ENCODE peak calls at places on chromosomes 1 and 21, in nine cellular contexts. One of them, this sample, is unnamed.
A peak's percentile ranks its signal among the peaks of the same experiment; 100 is the strongest.

GRCh38 chr1:228141082-228141870 is 1.2 kb downstream of the GUK1 start:
- DNase-seq in IMR-90: peak; percentile 33
- DNase-seq in brain microvascular endothelial cell: no peak
- DNase-seq in suprapubic skin: no peak
- DNase-seq in head of caudate nucleus: peak; percentile 32
- DNase-seq in Caki2: no peak
- DNase-seq in ACHN: peak; percentile 80
- DNase-seq in NCI-H1436: no peak
- DNase-seq in HL-60: no peak
- DNase-seq in this sample: peak; percentile 75

GRCh38 chr21:31731112-31731801 is 661 bp downstream of the SCAF4 start:
- DNase-seq in IMR-90: no peak
- DNase-seq in brain microvascular endothelial cell: no peak
- DNase-seq in suprapubic skin: peak; percentile 85
- DNase-seq in head of caudate nucleus: peak; percentile 38
- DNase-seq in Caki2: no peak
- DNase-seq in ACHN: peak; percentile 39
- DNase-seq in NCI-H1436: peak; percentile 8
- DNase-seq in HL-60: peak; percentile 46
- DNase-seq in this sample: peak; percentile 74

GRCh38 chr1:53529555-53529954 is 70.4 kb downstream of the DMRTB1 start:
- DNase-seq in IMR-90: no peak
- DNase-seq in brain microvascular endothelial cell: no peak
- DNase-seq in suprapubic skin: no peak
- DNase-seq in head of caudate nucleus: no peak
- DNase-seq in Caki2: no peak
- DNase-seq in ACHN: no peak
- DNase-seq in NCI-H1436: no peak
- DNase-seq in HL-60: no peak
- DNase-seq in this sample: no peak

GRCh38 chr1:119429687-119430086 is 14.7 kb downstream of the HSD3B2 start:
- DNase-seq in IMR-90: no peak
- DNase-seq in brain microvascular endothelial cell: no peak
- DNase-seq in suprapubic skin: no peak
- DNase-seq in head of caudate nucleus: no peak
- DNase-seq in Caki2: no peak
- DNase-seq in ACHN: no peak
- DNase-seq in NCI-H1436: no peak
- DNase-seq in HL-60: no peak
- DNase-seq in this sample: no peak

GRCh38 chr1:4312024-4312423 is 342.4 kb upstream of the AJAP1 start:
- DNase-seq in IMR-90: no peak
- DNase-seq in brain microvascular endothelial cell: no peak
- DNase-seq in suprapubic skin: peak; percentile 6
- DNase-seq in head of caudate nucleus: no peak
- DNase-seq in Caki2: no peak
- DNase-seq in ACHN: no peak
- DNase-seq in NCI-H1436: no peak
- DNase-seq in HL-60: peak; percentile 49
- DNase-seq in this sample: no peak

GRCh38 chr1:31985430-31985829 is 28.2 kb upstream of the KHDRBS1 start:
- DNase-seq in IMR-90: peak; percentile 36
- DNase-seq in brain microvascular endothelial cell: no peak
- DNase-seq in suprapubic skin: no peak
- DNase-seq in head of caudate nucleus: no peak
- DNase-seq in Caki2: no peak
- DNase-seq in ACHN: no peak
- DNase-seq in NCI-H1436: no peak
- DNase-seq in HL-60: no peak
- DNase-seq in this sample: peak; percentile 5

GRCh38 chr1:213742992-213743391 is 244.8 kb upstream of the PROX1 start:
- DNase-seq in IMR-90: no peak
- DNase-seq in brain microvascular endothelial cell: no peak
- DNase-seq in suprapubic skin: no peak
- DNase-seq in head of caudate nucleus: no peak
- DNase-seq in Caki2: no peak
- DNase-seq in ACHN: no peak
- DNase-seq in NCI-H1436: no peak
- DNase-seq in HL-60: no peak
- DNase-seq in this sample: no peak

GRCh38 chr1:165837838-165838364 is 10.5 kb downstream of the UCK2 start:
- DNase-seq in IMR-90: peak; percentile 44
- DNase-seq in brain microvascular endothelial cell: no peak
- DNase-seq in suprapubic skin: no peak
- DNase-seq in head of caudate nucleus: no peak
- DNase-seq in Caki2: no peak
- DNase-seq in ACHN: no peak
- DNase-seq in NCI-H1436: no peak
- DNase-seq in HL-60: no peak
- DNase-seq in this sample: no peak

GRCh38 chr1:203381151-203381751 is 30.3 kb upstream of the FMOD start:
- DNase-seq in IMR-90: no peak
- DNase-seq in brain microvascular endothelial cell: no peak
- DNase-seq in suprapubic skin: no peak
- DNase-seq in head of caudate nucleus: no peak
- DNase-seq in Caki2: no peak
- DNase-seq in ACHN: no peak
- DNase-seq in NCI-H1436: no peak
- DNase-seq in HL-60: no peak
- DNase-seq in this sample: no peak

GRCh38 chr1:160124709-160125478 is 9.3 kb downstream of the ATP1A2 start:
- DNase-seq in IMR-90: peak; percentile 89
- DNase-seq in brain microvascular endothelial cell: peak; percentile 22
- DNase-seq in suprapubic skin: no peak
- DNase-seq in head of caudate nucleus: no peak
- DNase-seq in Caki2: peak; percentile 98
- DNase-seq in ACHN: peak; percentile 99
- DNase-seq in NCI-H1436: no peak
- DNase-seq in HL-60: no peak
- DNase-seq in this sample: peak; percentile 90

GRCh38 chr1:94550800-94551241 is 9.3 kb upstream of the F3 start:
- DNase-seq in IMR-90: no peak
- DNase-seq in brain microvascular endothelial cell: no peak
- DNase-seq in suprapubic skin: no peak
- DNase-seq in head of caudate nucleus: no peak
- DNase-seq in Caki2: no peak
- DNase-seq in ACHN: no peak
- DNase-seq in NCI-H1436: no peak
- DNase-seq in HL-60: no peak
- DNase-seq in this sample: no peak

GRCh38 chr1:93612510-93612909 is 69.1 kb downstream of the BCAR3 start:
- DNase-seq in IMR-90: no peak
- DNase-seq in brain microvascular endothelial cell: no peak
- DNase-seq in suprapubic skin: no peak
- DNase-seq in head of caudate nucleus: no peak
- DNase-seq in Caki2: no peak
- DNase-seq in ACHN: no peak
- DNase-seq in NCI-H1436: no peak
- DNase-seq in HL-60: no peak
- DNase-seq in this sample: no peak

GRCh38 chr1:84780000-84780716 is 89.9 kb upstream of the SSX2IP start:
- DNase-seq in IMR-90: peak; percentile 5
- DNase-seq in brain microvascular endothelial cell: no peak
- DNase-seq in suprapubic skin: no peak
- DNase-seq in head of caudate nucleus: no peak
- DNase-seq in Caki2: no peak
- DNase-seq in ACHN: no peak
- DNase-seq in NCI-H1436: no peak
- DNase-seq in HL-60: peak; percentile 91
- DNase-seq in this sample: peak; percentile 81

GRCh38 chr1:40818264-40818961 is 34.8 kb downstream of the KCNQ4 start:
- DNase-seq in IMR-90: no peak
- DNase-seq in brain microvascular endothelial cell: no peak
- DNase-seq in suprapubic skin: peak; percentile 84
- DNase-seq in head of caudate nucleus: no peak
- DNase-seq in Caki2: no peak
- DNase-seq in ACHN: no peak
- DNase-seq in NCI-H1436: no peak
- DNase-seq in HL-60: no peak
- DNase-seq in this sample: peak; percentile 59

GRCh38 chr21:31254131-31254530 is 89.9 kb downstream of the TIAM1 start:
- DNase-seq in IMR-90: no peak
- DNase-seq in brain microvascular endothelial cell: no peak
- DNase-seq in suprapubic skin: no peak
- DNase-seq in head of caudate nucleus: no peak
- DNase-seq in Caki2: no peak
- DNase-seq in ACHN: no peak
- DNase-seq in NCI-H1436: no peak
- DNase-seq in HL-60: no peak
- DNase-seq in this sample: no peak

GRCh38 chr1:19737413-19737812 is 62.3 kb downstream of the TMCO4 start:
- DNase-seq in IMR-90: no peak
- DNase-seq in brain microvascular endothelial cell: peak; percentile 32
- DNase-seq in suprapubic skin: no peak
- DNase-seq in head of caudate nucleus: peak; percentile 56
- DNase-seq in Caki2: peak; percentile 32
- DNase-seq in ACHN: peak; percentile 76
- DNase-seq in NCI-H1436: no peak
- DNase-seq in HL-60: no peak
- DNase-seq in this sample: peak; percentile 56

GRCh38 chr1:247291835-247292561 is 36.1 kb downstream of the VN1R5 start:
- DNase-seq in IMR-90: no peak
- DNase-seq in brain microvascular endothelial cell: no peak
- DNase-seq in suprapubic skin: peak; percentile 61
- DNase-seq in head of caudate nucleus: no peak
- DNase-seq in Caki2: no peak
- DNase-seq in ACHN: no peak
- DNase-seq in NCI-H1436: no peak
- DNase-seq in HL-60: no peak
- DNase-seq in this sample: no peak

GRCh38 chr1:17282836-17283235 is 25.2 kb upstream of the PADI4 start:
- DNase-seq in IMR-90: no peak
- DNase-seq in brain microvascular endothelial cell: no peak
- DNase-seq in suprapubic skin: no peak
- DNase-seq in head of caudate nucleus: no peak
- DNase-seq in Caki2: no peak
- DNase-seq in ACHN: no peak
- DNase-seq in NCI-H1436: no peak
- DNase-seq in HL-60: no peak
- DNase-seq in this sample: no peak

GRCh38 chr1:31019401-31019800 is 46.1 kb downstream of the PUM1 start:
- DNase-seq in IMR-90: no peak
- DNase-seq in brain microvascular endothelial cell: no peak
- DNase-seq in suprapubic skin: no peak
- DNase-seq in head of caudate nucleus: no peak
- DNase-seq in Caki2: no peak
- DNase-seq in ACHN: no peak
- DNase-seq in NCI-H1436: no peak
- DNase-seq in HL-60: no peak
- DNase-seq in this sample: no peak

GRCh38 chr1:65256860-65257719 is 52.3 kb upstream of the DNAJC6 start:
- DNase-seq in IMR-90: no peak
- DNase-seq in brain microvascular endothelial cell: no peak
- DNase-seq in suprapubic skin: no peak
- DNase-seq in head of caudate nucleus: no peak
- DNase-seq in Caki2: no peak
- DNase-seq in ACHN: no peak
- DNase-seq in NCI-H1436: no peak
- DNase-seq in HL-60: no peak
- DNase-seq in this sample: no peak

GRCh38 chr1:111480682-111481081 is 6.9 kb downstream of the C1orf162 start:
- DNase-seq in IMR-90: no peak
- DNase-seq in brain microvascular endothelial cell: no peak
- DNase-seq in suprapubic skin: no peak
- DNase-seq in head of caudate nucleus: no peak
- DNase-seq in Caki2: no peak
- DNase-seq in ACHN: no peak
- DNase-seq in NCI-H1436: no peak
- DNase-seq in HL-60: peak; percentile 49
- DNase-seq in this sample: no peak

GRCh38 chr1:100485855-100486258 is 52.1 kb upstream of the GPR88 start:
- DNase-seq in IMR-90: no peak
- DNase-seq in brain microvascular endothelial cell: no peak
- DNase-seq in suprapubic skin: no peak
- DNase-seq in head of caudate nucleus: no peak
- DNase-seq in Caki2: no peak
- DNase-seq in ACHN: no peak
- DNase-seq in NCI-H1436: no peak
- DNase-seq in HL-60: no peak
- DNase-seq in this sample: peak; percentile 2

GRCh38 chr1:34846265-34846664 is 13.3 kb downstream of the SMIM12 start:
- DNase-seq in IMR-90: no peak
- DNase-seq in brain microvascular endothelial cell: no peak
- DNase-seq in suprapubic skin: no peak
- DNase-seq in head of caudate nucleus: no peak
- DNase-seq in Caki2: no peak
- DNase-seq in ACHN: no peak
- DNase-seq in NCI-H1436: no peak
- DNase-seq in HL-60: no peak
- DNase-seq in this sample: no peak

GRCh38 chr1:23743287-23744052 is at the start of gene ELOA:
- DNase-seq in IMR-90: peak; percentile 53
- DNase-seq in brain microvascular endothelial cell: no peak
- DNase-seq in suprapubic skin: peak; percentile 84
- DNase-seq in head of caudate nucleus: peak; percentile 71
- DNase-seq in Caki2: peak; percentile 67
- DNase-seq in ACHN: peak; percentile 62
- DNase-seq in NCI-H1436: peak; percentile 66
- DNase-seq in HL-60: peak; percentile 71
- DNase-seq in this sample: peak; percentile 90

GRCh38 chr1:156836041-156836654 is 19.5 kb upstream of the SH2D2A start:
- DNase-seq in IMR-90: no peak
- DNase-seq in brain microvascular endothelial cell: no peak
- DNase-seq in suprapubic skin: no peak
- DNase-seq in head of caudate nucleus: no peak
- DNase-seq in Caki2: no peak
- DNase-seq in ACHN: no peak
- DNase-seq in NCI-H1436: no peak
- DNase-seq in HL-60: no peak
- DNase-seq in this sample: no peak

GRCh38 chr21:34687065-34687464 is 18.3 kb downstream of the CLIC6 start:
- DNase-seq in IMR-90: no peak
- DNase-seq in brain microvascular endothelial cell: no peak
- DNase-seq in suprapubic skin: no peak
- DNase-seq in head of caudate nucleus: no peak
- DNase-seq in Caki2: no peak
- DNase-seq in ACHN: no peak
- DNase-seq in NCI-H1436: no peak
- DNase-seq in HL-60: no peak
- DNase-seq in this sample: no peak

GRCh38 chr21:17105972-17106371 is 406.9 kb upstream of the CXADR start:
- DNase-seq in IMR-90: no peak
- DNase-seq in brain microvascular endothelial cell: peak; percentile 2
- DNase-seq in suprapubic skin: no peak
- DNase-seq in head of caudate nucleus: no peak
- DNase-seq in Caki2: no peak
- DNase-seq in ACHN: no peak
- DNase-seq in NCI-H1436: no peak
- DNase-seq in HL-60: no peak
- DNase-seq in this sample: peak; percentile 20

GRCh38 chr1:53834776-53835175 is 3.3 kb downstream of the NDC1 start:
- DNase-seq in IMR-90: no peak
- DNase-seq in brain microvascular endothelial cell: no peak
- DNase-seq in suprapubic skin: no peak
- DNase-seq in head of caudate nucleus: no peak
- DNase-seq in Caki2: no peak
- DNase-seq in ACHN: no peak
- DNase-seq in NCI-H1436: no peak
- DNase-seq in HL-60: no peak
- DNase-seq in this sample: no peak

GRCh38 chr1:119046429-119047039 is 58.4 kb upstream of the TBX15 start:
- DNase-seq in IMR-90: peak; percentile 15
- DNase-seq in brain microvascular endothelial cell: no peak
- DNase-seq in suprapubic skin: no peak
- DNase-seq in head of caudate nucleus: no peak
- DNase-seq in Caki2: no peak
- DNase-seq in ACHN: no peak
- DNase-seq in NCI-H1436: no peak
- DNase-seq in HL-60: no peak
- DNase-seq in this sample: peak; percentile 67

GRCh38 chr1:43206721-43207228 is 34.6 kb downstream of the CFAP57 start:
- DNase-seq in IMR-90: peak; percentile 98
- DNase-seq in brain microvascular endothelial cell: peak; percentile 95
- DNase-seq in suprapubic skin: no peak
- DNase-seq in head of caudate nucleus: no peak
- DNase-seq in Caki2: peak; percentile 94
- DNase-seq in ACHN: peak; percentile 94
- DNase-seq in NCI-H1436: no peak
- DNase-seq in HL-60: no peak
- DNase-seq in this sample: peak; percentile 96

GRCh38 chr1:181112071-181112929 is 23.8 kb downstream of the IER5 start:
- DNase-seq in IMR-90: peak; percentile 100
- DNase-seq in brain microvascular endothelial cell: peak; percentile 95
- DNase-seq in suprapubic skin: peak; percentile 88
- DNase-seq in head of caudate nucleus: no peak
- DNase-seq in Caki2: peak; percentile 89
- DNase-seq in ACHN: peak; percentile 94
- DNase-seq in NCI-H1436: no peak
- DNase-seq in HL-60: peak; percentile 56
- DNase-seq in this sample: peak; percentile 99

This sample was measured in GM23248.